ENCODE peak calls at places on chromosomes 4 and X, in eight cellular contexts. Y is stimulated activated CD4-positive, alpha-beta T cell treated with anti-CD3 and anti-CD28 coated beads, Interleukin-1b, Interleukin-23, amount 100 ng/mL, for 4 hours; V is HFFc6; Q is GM18507; U is C1 segment of cervical spinal cord; D is gastrocnemius medialis; O is iris pigment epithelial cell; I is naive thymus-derived CD8-positive, alpha-beta T cell. M is an unnamed sample.

GRCh38 chr4:39932776-39933402 is 44.8 kb downstream of the PDS5A start:
- DNase-seq in Y (no peak), V (no peak), Q (no peak), U (no peak), D (no peak), O (peak), I (no peak), M (peak)

GRCh38 chr4:159410076-159410777 is 307.3 kb downstream of the RAPGEF2 start:
- DNase-seq in Y (no peak), V (peak), Q (no peak), U (no peak), D (no peak), O (peak), I (no peak), M (peak)

GRCh38 chrX:49627030-49627777 is 28.4 kb downstream of the GAGE1 start:
- DNase-seq in Y (peak), V (no peak), Q (no peak), U (peak), D (peak), O (peak), I (peak), M (no peak)

GRCh38 chrX:2145672-2146412 is 354.9 kb downstream of the DHRSX start:
- DNase-seq in Y (no peak), V (no peak), Q (no peak), U (no peak), D (no peak), O (no peak), I (no peak), M (no peak)

GRCh38 chrX:17030092-17030491 is 83.6 kb downstream of the REPS2 start:
- DNase-seq in Y (no peak), V (no peak), Q (no peak), U (peak), D (no peak), O (no peak), I (no peak), M (no peak)

GRCh38 chr4:24513718-24514117 is 70.6 kb downstream of the DHX15 start:
- DNase-seq in Y (no peak), V (no peak), Q (no peak), U (no peak), D (no peak), O (no peak), I (no peak), M (no peak)

GRCh38 chr4:151331276-151332042 is 6.1 kb upstream of the SH3D19 start:
- DNase-seq in Y (no peak), V (no peak), Q (no peak), U (no peak), D (no peak), O (no peak), I (no peak), M (peak)

GRCh38 chr4:114694770-114695169 is 96.2 kb downstream of the UGT8 start:
- DNase-seq in Y (no peak), V (peak), Q (no peak), U (no peak), D (no peak), O (peak), I (no peak), M (peak)

GRCh38 chrX:153400146-153401132 is 711 bp downstream of the PNMA6E start:
- DNase-seq in Y (peak), V (no peak), Q (peak), U (no peak), D (no peak), O (peak), I (peak), M (peak)

GRCh38 chrX:98203800-98204199 is 1320.1 kb downstream of the RPA4 start:
- DNase-seq in Y (no peak), V (peak), Q (no peak), U (no peak), D (no peak), O (no peak), I (no peak), M (no peak)

GRCh38 chr4:42397635-42398447 is 553 bp downstream of the SHISA3 start:
- DNase-seq in Y (no peak), V (no peak), Q (no peak), U (no peak), D (no peak), O (peak), I (no peak), M (peak)

GRCh38 chrX:2967998-2968909 is 38.1 kb upstream of the ARSH start:
- DNase-seq in Y (no peak), V (no peak), Q (no peak), U (peak), D (no peak), O (peak), I (no peak), M (peak)

GRCh38 chr4:143531368-143531767 is 17.9 kb downstream of the SMARCA5 start:
- DNase-seq in Y (no peak), V (no peak), Q (no peak), U (no peak), D (no peak), O (peak), I (no peak), M (no peak)

GRCh38 chr4:10346023-10346422 is 111.2 kb downstream of the ZNF518B start:
- DNase-seq in Y (no peak), V (peak), Q (no peak), U (no peak), D (no peak), O (no peak), I (no peak), M (no peak)

GRCh38 chr4:10047967-10048366 is 26.7 kb upstream of the SLC2A9 start:
- DNase-seq in Y (no peak), V (no peak), Q (no peak), U (no peak), D (no peak), O (no peak), I (no peak), M (no peak)

GRCh38 chrX:50953832-50954231 is 43.3 kb downstream of the BMP15 start:
- DNase-seq in Y (no peak), V (no peak), Q (no peak), U (no peak), D (no peak), O (no peak), I (no peak), M (no peak)

GRCh38 chr4:125801373-125801772 is 486.6 kb downstream of the FAT4 start:
- DNase-seq in Y (no peak), V (no peak), Q (no peak), U (no peak), D (no peak), O (no peak), I (no peak), M (no peak)

GRCh38 chrX:138986866-138987265 is 275.3 kb upstream of the FGF13 start:
- DNase-seq in Y (no peak), V (no peak), Q (no peak), U (no peak), D (no peak), O (peak), I (no peak), M (no peak)

GRCh38 chr4:151563194-151563593 is 154.2 kb downstream of the FHIP1A start:
- DNase-seq in Y (no peak), V (no peak), Q (no peak), U (no peak), D (no peak), O (peak), I (peak), M (no peak)

GRCh38 chr4:142974331-142974730 is 128.2 kb upstream of the INPP4B start:
- DNase-seq in Y (no peak), V (no peak), Q (no peak), U (no peak), D (peak), O (no peak), I (no peak), M (no peak)